ENCODE peak calls at places on chromosomes 12 and 14, in six cellular contexts. One of them, this sample, is unnamed.

GRCh38 chr12:51977320-51977753 is 25.8 kb downstream of the ACVR1B start:
- DNase-seq in NCI-H146: no peak
- DNase-seq in neural progenitor cell: no peak
- DNase-seq in stimulated activated naive B cell treated with anti-CD40 and anti-IgM and Interleukin-4, amounts not matched to agents 10 μg/mL and 1 μg/mL and 100 μg/mL, for 72 hours: no peak
- DNase-seq in globus pallidus: no peak
- DNase-seq in activated CD8-positive, alpha-beta memory T cell treated with anti-CD3 and anti-CD28 coated beads, Interleukin-2, amount 50 U/mL, for 48 hours: no peak
- DNase-seq in this sample: no peak

GRCh38 chr12:71955946-71956345 is 17.3 kb downstream of the TPH2 start:
- DNase-seq in activated CD8-positive, alpha-beta memory T cell treated with anti-CD3 and anti-CD28 coated beads, Interleukin-2, amount 50 U/mL, for 48 hours: no peak
- DNase-seq in globus pallidus: no peak
- DNase-seq in neural progenitor cell: no peak
- DNase-seq in NCI-H146: no peak
- DNase-seq in stimulated activated naive B cell treated with anti-CD40 and anti-IgM and Interleukin-4, amounts not matched to agents 10 μg/mL and 1 μg/mL and 100 μg/mL, for 72 hours: no peak
- DNase-seq in this sample: no peak

GRCh38 chr12:88247241-88247643 is 105.1 kb downstream of the TMTC3 start:
- DNase-seq in neural progenitor cell: no peak
- DNase-seq in stimulated activated naive B cell treated with anti-CD40 and anti-IgM and Interleukin-4, amounts not matched to agents 10 μg/mL and 1 μg/mL and 100 μg/mL, for 72 hours: no peak
- DNase-seq in activated CD8-positive, alpha-beta memory T cell treated with anti-CD3 and anti-CD28 coated beads, Interleukin-2, amount 50 U/mL, for 48 hours: no peak
- DNase-seq in NCI-H146: no peak
- DNase-seq in globus pallidus: no peak
- DNase-seq in this sample: no peak

GRCh38 chr14:103233328-103233727 is 100.7 kb upstream of the EIF5 start:
- DNase-seq in neural progenitor cell: no peak
- DNase-seq in globus pallidus: no peak
- DNase-seq in stimulated activated naive B cell treated with anti-CD40 and anti-IgM and Interleukin-4, amounts not matched to agents 10 μg/mL and 1 μg/mL and 100 μg/mL, for 72 hours: no peak
- DNase-seq in NCI-H146: no peak
- DNase-seq in activated CD8-positive, alpha-beta memory T cell treated with anti-CD3 and anti-CD28 coated beads, Interleukin-2, amount 50 U/mL, for 48 hours: no peak
- DNase-seq in this sample: no peak

GRCh38 chr12:104181313-104181712 is 34.3 kb upstream of the TXNRD1 start:
- DNase-seq in globus pallidus: no peak
- DNase-seq in activated CD8-positive, alpha-beta memory T cell treated with anti-CD3 and anti-CD28 coated beads, Interleukin-2, amount 50 U/mL, for 48 hours: peak
- DNase-seq in neural progenitor cell: no peak
- DNase-seq in stimulated activated naive B cell treated with anti-CD40 and anti-IgM and Interleukin-4, amounts not matched to agents 10 μg/mL and 1 μg/mL and 100 μg/mL, for 72 hours: no peak
- DNase-seq in NCI-H146: no peak
- DNase-seq in this sample: no peak

GRCh38 chr12:71791473-71792150 is 36.9 kb downstream of the RAB21 start:
- DNase-seq in NCI-H146: no peak
- DNase-seq in activated CD8-positive, alpha-beta memory T cell treated with anti-CD3 and anti-CD28 coated beads, Interleukin-2, amount 50 U/mL, for 48 hours: no peak
- DNase-seq in stimulated activated naive B cell treated with anti-CD40 and anti-IgM and Interleukin-4, amounts not matched to agents 10 μg/mL and 1 μg/mL and 100 μg/mL, for 72 hours: no peak
- DNase-seq in neural progenitor cell: no peak
- DNase-seq in globus pallidus: no peak
- DNase-seq in this sample: no peak

GRCh38 chr12:51217968-51218606 is at the start of gene POU6F1:
- DNase-seq in neural progenitor cell: peak
- DNase-seq in NCI-H146: peak
- DNase-seq in stimulated activated naive B cell treated with anti-CD40 and anti-IgM and Interleukin-4, amounts not matched to agents 10 μg/mL and 1 μg/mL and 100 μg/mL, for 72 hours: peak
- DNase-seq in activated CD8-positive, alpha-beta memory T cell treated with anti-CD3 and anti-CD28 coated beads, Interleukin-2, amount 50 U/mL, for 48 hours: peak
- DNase-seq in globus pallidus: peak
- DNase-seq in this sample: peak

GRCh38 chr12:50220357-50221061 is 53.3 kb upstream of the CERS5 start:
- DNase-seq in globus pallidus: peak
- DNase-seq in NCI-H146: no peak
- DNase-seq in activated CD8-positive, alpha-beta memory T cell treated with anti-CD3 and anti-CD28 coated beads, Interleukin-2, amount 50 U/mL, for 48 hours: no peak
- DNase-seq in neural progenitor cell: peak
- DNase-seq in stimulated activated naive B cell treated with anti-CD40 and anti-IgM and Interleukin-4, amounts not matched to agents 10 μg/mL and 1 μg/mL and 100 μg/mL, for 72 hours: no peak
- DNase-seq in this sample: no peak

GRCh38 chr14:31070431-31070830 is 44.3 kb upstream of the STRN3 start:
- DNase-seq in NCI-H146: no peak
- DNase-seq in neural progenitor cell: no peak
- DNase-seq in activated CD8-positive, alpha-beta memory T cell treated with anti-CD3 and anti-CD28 coated beads, Interleukin-2, amount 50 U/mL, for 48 hours: no peak
- DNase-seq in stimulated activated naive B cell treated with anti-CD40 and anti-IgM and Interleukin-4, amounts not matched to agents 10 μg/mL and 1 μg/mL and 100 μg/mL, for 72 hours: no peak
- DNase-seq in globus pallidus: no peak
- DNase-seq in this sample: no peak

GRCh38 chr12:29148065-29148957 is 767 bp upstream of the FAR2 start:
- DNase-seq in activated CD8-positive, alpha-beta memory T cell treated with anti-CD3 and anti-CD28 coated beads, Interleukin-2, amount 50 U/mL, for 48 hours: no peak
- DNase-seq in stimulated activated naive B cell treated with anti-CD40 and anti-IgM and Interleukin-4, amounts not matched to agents 10 μg/mL and 1 μg/mL and 100 μg/mL, for 72 hours: no peak
- DNase-seq in NCI-H146: no peak
- DNase-seq in globus pallidus: no peak
- DNase-seq in neural progenitor cell: peak
- DNase-seq in this sample: peak

GRCh38 chr14:74763803-74764531 is 851 bp downstream of the YLPM1 start:
- DNase-seq in neural progenitor cell: peak
- DNase-seq in activated CD8-positive, alpha-beta memory T cell treated with anti-CD3 and anti-CD28 coated beads, Interleukin-2, amount 50 U/mL, for 48 hours: peak
- DNase-seq in globus pallidus: peak
- DNase-seq in stimulated activated naive B cell treated with anti-CD40 and anti-IgM and Interleukin-4, amounts not matched to agents 10 μg/mL and 1 μg/mL and 100 μg/mL, for 72 hours: no peak
- DNase-seq in NCI-H146: no peak
- DNase-seq in this sample: peak

GRCh38 chr12:15256760-15257159 is 35.5 kb upstream of the RERG start:
- DNase-seq in neural progenitor cell: no peak
- DNase-seq in globus pallidus: no peak
- DNase-seq in stimulated activated naive B cell treated with anti-CD40 and anti-IgM and Interleukin-4, amounts not matched to agents 10 μg/mL and 1 μg/mL and 100 μg/mL, for 72 hours: no peak
- DNase-seq in activated CD8-positive, alpha-beta memory T cell treated with anti-CD3 and anti-CD28 coated beads, Interleukin-2, amount 50 U/mL, for 48 hours: no peak
- DNase-seq in NCI-H146: peak
- DNase-seq in this sample: no peak

GRCh38 chr12:108563135-108563803 is 873 bp downstream of the ISCU start:
- DNase-seq in NCI-H146: peak
- DNase-seq in neural progenitor cell: peak
- DNase-seq in activated CD8-positive, alpha-beta memory T cell treated with anti-CD3 and anti-CD28 coated beads, Interleukin-2, amount 50 U/mL, for 48 hours: peak
- DNase-seq in stimulated activated naive B cell treated with anti-CD40 and anti-IgM and Interleukin-4, amounts not matched to agents 10 μg/mL and 1 μg/mL and 100 μg/mL, for 72 hours: peak
- DNase-seq in globus pallidus: peak
- DNase-seq in this sample: peak

GRCh38 chr12:46981627-46982026 is 97.8 kb upstream of the PCED1B start:
- DNase-seq in globus pallidus: no peak
- DNase-seq in NCI-H146: no peak
- DNase-seq in activated CD8-positive, alpha-beta memory T cell treated with anti-CD3 and anti-CD28 coated beads, Interleukin-2, amount 50 U/mL, for 48 hours: no peak
- DNase-seq in neural progenitor cell: no peak
- DNase-seq in stimulated activated naive B cell treated with anti-CD40 and anti-IgM and Interleukin-4, amounts not matched to agents 10 μg/mL and 1 μg/mL and 100 μg/mL, for 72 hours: no peak
- DNase-seq in this sample: no peak

GRCh38 chr14:90697146-90697545 is 119.1 kb downstream of the TTC7B start:
- DNase-seq in stimulated activated naive B cell treated with anti-CD40 and anti-IgM and Interleukin-4, amounts not matched to agents 10 μg/mL and 1 μg/mL and 100 μg/mL, for 72 hours: no peak
- DNase-seq in globus pallidus: peak
- DNase-seq in activated CD8-positive, alpha-beta memory T cell treated with anti-CD3 and anti-CD28 coated beads, Interleukin-2, amount 50 U/mL, for 48 hours: no peak
- DNase-seq in NCI-H146: no peak
- DNase-seq in neural progenitor cell: no peak
- DNase-seq in this sample: no peak

GRCh38 chr14:90295870-90296516 is 35.7 kb downstream of the NRDE2 start:
- DNase-seq in stimulated activated naive B cell treated with anti-CD40 and anti-IgM and Interleukin-4, amounts not matched to agents 10 μg/mL and 1 μg/mL and 100 μg/mL, for 72 hours: no peak
- DNase-seq in activated CD8-positive, alpha-beta memory T cell treated with anti-CD3 and anti-CD28 coated beads, Interleukin-2, amount 50 U/mL, for 48 hours: no peak
- DNase-seq in NCI-H146: no peak
- DNase-seq in globus pallidus: peak
- DNase-seq in neural progenitor cell: no peak
- DNase-seq in this sample: no peak

GRCh38 chr14:83347874-83348273 is 1814.2 kb upstream of the SEL1L start:
- DNase-seq in stimulated activated naive B cell treated with anti-CD40 and anti-IgM and Interleukin-4, amounts not matched to agents 10 μg/mL and 1 μg/mL and 100 μg/mL, for 72 hours: no peak
- DNase-seq in globus pallidus: no peak
- DNase-seq in neural progenitor cell: no peak
- DNase-seq in NCI-H146: no peak
- DNase-seq in activated CD8-positive, alpha-beta memory T cell treated with anti-CD3 and anti-CD28 coated beads, Interleukin-2, amount 50 U/mL, for 48 hours: no peak
- DNase-seq in this sample: no peak

GRCh38 chr12:56979628-56980027 is 22.2 kb upstream of the RDH16 start:
- DNase-seq in globus pallidus: no peak
- DNase-seq in NCI-H146: no peak
- DNase-seq in activated CD8-positive, alpha-beta memory T cell treated with anti-CD3 and anti-CD28 coated beads, Interleukin-2, amount 50 U/mL, for 48 hours: no peak
- DNase-seq in stimulated activated naive B cell treated with anti-CD40 and anti-IgM and Interleukin-4, amounts not matched to agents 10 μg/mL and 1 μg/mL and 100 μg/mL, for 72 hours: no peak
- DNase-seq in neural progenitor cell: no peak
- DNase-seq in this sample: no peak